ENCODE peak calls at places on chromosome 19, in six cellular contexts. F is esophagus squamous epithelium, Q is thyroid gland, Y is Peyer's patch, S is gastrocnemius medialis, R is adrenal gland. Z is an unnamed sample. For H3K4me1, the result is how much of the 10 kb centered on the place peaks cover.

GRCh38 chr19:35299523-35300339 is 7.8 kb downstream of the MAG start:
- DNase-seq in F (no peak), R (peak), Q (no peak), Y (no peak), S (no peak), Z (no peak)

GRCh38 chr19:14072535-14073231 is at the start of gene MISP3:
- DNase-seq in Q (peak), S (no peak), F (no peak), Y (peak), R (peak), Z (peak)

GRCh38 chr19:41219924-41220567 is 1.0 kb downstream of the AXL start:
- DNase-seq in Q (no peak), S (no peak), Y (no peak), R (peak), F (no peak), Z (no peak)

GRCh38 chr19:16779539-16780163 is 49.5 kb upstream of the SIN3B start:
- DNase-seq in S (no peak), R (peak), F (no peak), Q (no peak), Y (no peak), Z (no peak)

GRCh38 chr19:22335716-22336115 is 49.5 kb downstream of the ZNF729 start:
- DNase-seq in F (no peak), R (no peak), S (no peak), Q (no peak), Y (no peak), Z (no peak)

GRCh38 chr19:36113895-36114762 is 546 bp downstream of the POLR2I start:
- DNase-seq in S (no peak), Y (no peak), R (peak), Q (peak), F (no peak), Z (peak)

GRCh38 chr19:1074512-1075283 is 7.7 kb downstream of the ARHGAP45 start:
- DNase-seq in R (peak), S (peak), Q (peak), Y (peak), F (peak), Z (peak)

GRCh38 chr19:17394891-17395415 is 957 bp upstream of the CCDC194 start:
- DNase-seq in Q (peak), F (no peak), S (no peak), R (peak), Y (peak), Z (peak)

GRCh38 chr19:902446-903226 is 9.4 kb downstream of the RNU6-9 start:
- DNase-seq in S (no peak), R (no peak), Y (no peak), Q (peak), F (no peak), Z (no peak)

GRCh38 chr19:1087813-1088418 is 7.3 kb downstream of the POLR2E start:
- DNase-seq in S (peak), F (no peak), Y (no peak), R (peak), Q (no peak), Z (no peak)

GRCh38 chr19:45667620-45668341 is at the start of gene GIPR:
- DNase-seq in Y (peak), F (no peak), Q (no peak), R (peak), S (no peak), Z (peak)

GRCh38 chr19:3360494-3361383 is 5.6 kb upstream of the NFIC start:
- DNase-seq in Q (peak), R (peak), F (no peak), S (peak), Y (peak), Z (peak)

GRCh38 chr19:45922281-45922680 is 7.7 kb upstream of the NANOS2 start:
- DNase-seq in S (no peak), F (no peak), R (no peak), Y (no peak), Q (no peak), Z (no peak)

GRCh38 chr19:12611361-12611699 is 610 bp downstream of the ZNF791 start:
- DNase-seq in F (peak), S (peak), R (peak), Q (peak), Y (peak), Z (peak)

GRCh38 chr19:37251308-37252229 is 33.6 kb downstream of the ZNF383 start:
- DNase-seq in Y (peak), R (peak), S (peak), F (no peak), Q (peak), Z (peak)

GRCh38 chr19:58170860-58171259 is 12.0 kb upstream of the ZNF274 start:
- DNase-seq in F (no peak), Q (no peak), Y (no peak), S (no peak), R (no peak), Z (no peak)

GRCh38 chr19:31378404-31378803 is 29.2 kb upstream of the TSHZ3 start:
- DNase-seq in R (no peak), S (no peak), Y (no peak), F (no peak), Q (no peak), Z (no peak)

GRCh38 chr19:6510618-6511017 is 8.5 kb upstream of the TUBB4A start:
- DNase-seq in Q (no peak), F (no peak), Y (no peak), R (peak), S (no peak), Z (no peak)

GRCh38 chr19:30434797-30435594 is 62.8 kb downstream of the ZNF536 start:
- DNase-seq in Q (no peak), S (no peak), F (no peak), R (no peak), Y (no peak), Z (no peak)

GRCh38 chr19:16714702-16715294 is 4.8 kb upstream of the NWD1 start:
- DNase-seq in Q (peak), Y (peak), S (no peak), F (no peak), R (peak), Z (peak)

GRCh38 chr19:39677931-39678889 is 22.5 kb downstream of the LGALS16 start:
- DNase-seq in F (no peak), R (peak), Q (peak), S (peak), Y (no peak), Z (peak)

GRCh38 chr19:16801599-16801998 is 27.6 kb upstream of the SIN3B start:
- DNase-seq in Y (no peak), R (peak), F (no peak), Q (no peak), S (no peak), Z (no peak)

GRCh38 chr19:35978832-35979365 is 16.1 kb upstream of the SDHAF1 start:
- DNase-seq in F (no peak), S (no peak), Y (no peak), R (no peak), Q (no peak), Z (no peak)

GRCh38 chr19:2611483-2612464 is 90.7 kb downstream of the GNG7 start:
- DNase-seq in S (no peak), R (no peak), Y (no peak), Q (no peak), F (no peak), Z (no peak)

GRCh38 chr19:1267441-1268391 is 1.4 kb upstream of the CIRBP start:
- DNase-seq in F (no peak), Q (no peak), S (no peak), R (no peak), Y (no peak), Z (no peak)

GRCh38 chr19:58203814-58204475 is 21.1 kb downstream of the ZNF274 start:
- DNase-seq in S (no peak), Q (no peak), R (no peak), Y (no peak), F (no peak), Z (no peak)

GRCh38 chr19:51440846-51441409 is 17.3 kb downstream of the SIGLEC8 start:
- DNase-seq in Y (no peak), S (no peak), F (no peak), Q (no peak), R (peak), Z (no peak)

GRCh38 chr19:38718747-38719543 is 25.3 kb downstream of the CAPN12 start:
- DNase-seq in Y (no peak), F (no peak), R (no peak), S (no peak), Q (peak), Z (peak)

GRCh38 chr19:34967551-34967950 is 3.5 kb upstream of the ZNF792 start:
- DNase-seq in S (no peak), Y (no peak), F (no peak), R (no peak), Q (no peak), Z (no peak)

GRCh38 chr19:2983351-2984195 is 6.2 kb downstream of the TLE6 start:
- DNase-seq in S (peak), F (no peak), R (peak), Y (no peak), Q (peak), Z (no peak)

GRCh38 chr19:40705950-40706619 is 10.6 kb downstream of the COQ8B start:
- DNase-seq in Q (no peak), F (no peak), Y (no peak), S (no peak), R (no peak), Z (no peak)

GRCh38 chr19:2494447-2495129 is 18.7 kb downstream of the GADD45B start:
- DNase-seq in R (peak), S (peak), Q (peak), Y (peak), F (no peak), Z (peak)

GRCh38 chr19:3849092-3849491 is 19.7 kb downstream of the ZFR2 start:
- DNase-seq in Q (peak), Y (no peak), R (peak), S (no peak), F (no peak), Z (peak)

GRCh38 chr19:41861098-41861768 is 1.2 kb downstream of the RPS19 start:
- DNase-seq in F (no peak), R (no peak), Q (no peak), Y (no peak), S (no peak), Z (no peak)

GRCh38 chr19:42023121-42023942 is 29.3 kb upstream of the ATP1A3 start:
- DNase-seq in Y (no peak), Q (no peak), F (no peak), R (no peak), S (no peak), Z (no peak)

GRCh38 chr19:46351241-46352041 is 4.6 kb downstream of the PPP5C start:
- DNase-seq in Q (peak), R (peak), Y (no peak), S (no peak), F (no peak), Z (peak)

GRCh38 chr19:33446918-33447293 is 73.4 kb downstream of the CEBPG start:
- DNase-seq in Q (no peak), Y (peak), F (no peak), R (no peak), S (no peak), Z (no peak)

GRCh38 chr19:55391191-55391670 is 5.5 kb downstream of the RPL28 start:
- DNase-seq in Y (no peak), F (no peak), Q (no peak), R (no peak), S (no peak), Z (no peak)
- TF ChIP-seq POLR2A in Y (no peak), F (no peak), Q (no peak), R (no peak), S (no peak), Z (no peak)

GRCh38 chr19:18849838-18850400 is 18.2 kb downstream of the UPF1 start:
- DNase-seq in Q (no peak), R (no peak), F (no peak), S (no peak), Y (no peak), Z (no peak)
- H3K4me1 ChIP-seq in Q (under half), R (under half), F (under half), S (under half), Y (under half), Z (under half)

DNA sequence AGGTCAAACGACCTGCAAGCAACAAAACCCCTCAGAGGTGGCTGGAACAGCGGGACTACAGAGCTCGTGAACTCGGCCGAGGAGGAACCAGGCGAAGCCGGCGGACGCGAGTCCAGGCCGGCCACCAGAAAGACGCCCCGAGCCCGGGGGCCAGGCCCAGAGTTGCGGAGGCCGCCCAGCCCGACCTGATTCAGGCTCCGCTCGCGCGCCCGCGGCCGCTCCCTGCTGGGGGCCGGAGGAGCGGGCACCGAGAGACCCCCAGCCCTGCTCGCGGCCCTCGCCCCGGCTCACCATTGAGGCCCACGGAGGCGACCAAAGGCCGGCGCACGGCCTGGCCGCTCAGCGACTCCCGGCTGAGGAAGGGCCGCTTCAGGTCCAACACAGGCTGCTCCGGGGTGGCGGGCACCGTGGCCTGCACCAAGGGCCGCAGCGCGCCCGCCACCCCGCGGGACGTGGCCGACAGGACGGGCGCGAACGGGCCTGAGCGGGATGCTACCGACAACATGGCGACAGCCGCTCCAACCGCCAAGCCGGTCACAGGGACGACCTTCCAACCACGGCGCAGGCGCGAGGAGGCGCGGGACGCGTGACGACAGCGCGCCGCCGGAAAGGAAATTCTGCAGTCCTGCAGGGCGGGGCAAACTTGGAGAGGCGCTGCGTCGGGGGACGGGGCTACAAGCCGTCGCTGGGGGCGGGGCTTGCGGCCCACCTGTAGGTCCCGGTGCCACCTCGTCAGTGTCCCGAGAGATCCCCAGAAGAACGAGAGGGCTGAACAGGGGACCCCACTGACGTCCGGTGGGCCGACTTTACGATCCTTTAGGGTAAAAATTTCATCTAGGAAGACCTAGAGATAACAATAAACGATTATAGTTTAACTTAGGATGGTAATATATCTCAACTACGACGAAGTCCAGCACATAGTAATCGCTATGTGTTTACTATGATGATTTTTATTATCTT is at the start of gene UQCRFS1:
- DNase-seq in S (peak), Y (peak), F (peak), Q (peak), R (peak), Z (peak)
- TF ChIP-seq POLR2A in S (peak), Y (peak), F (peak), Q (peak), R (peak), Z (no peak)

DNA sequence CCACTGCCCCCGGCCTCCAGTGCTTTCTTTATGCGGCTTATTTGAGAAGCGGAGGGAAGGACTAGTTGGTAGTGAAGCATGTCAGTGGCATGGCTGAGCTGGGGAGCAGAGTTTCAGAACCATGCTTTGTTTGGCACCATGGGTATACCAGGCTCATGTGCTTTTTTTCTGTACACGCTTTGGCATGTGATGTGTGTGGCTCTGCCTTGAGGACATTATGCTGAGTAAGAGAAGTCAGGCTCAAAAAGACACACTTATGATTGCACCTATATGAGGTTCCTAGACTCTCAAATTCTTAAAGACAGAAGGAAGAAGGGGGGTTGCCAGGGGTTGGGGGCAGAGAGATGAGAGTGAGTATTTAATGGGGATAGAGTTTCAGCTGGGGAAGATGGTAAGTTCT is 21.3 kb downstream of the GATAD2A start:
- DNase-seq in Y (no peak), R (no peak), F (no peak), S (no peak), Q (no peak), Z (no peak)
- H3K4me1 ChIP-seq in Y (under half), R (under half), F (under half), S (under half), Q (under half), Z (under half)

GRCh38 chr19:53192771-53193533 is at the start of gene ZNF665:
- DNase-seq in F (peak), Q (peak), Y (peak), R (peak), S (peak), Z (peak)
- TF ChIP-seq POLR2A in F (no peak), Q (no peak), Y (peak), R (peak), S (no peak), Z (no peak)

GRCh38 chr19:11195169-11195568 is 2.2 kb downstream of the KANK2 start:
- DNase-seq in S (no peak), Y (no peak), F (no peak), Q (no peak), R (no peak), Z (no peak)

GRCh38 chr19:11194173-11194572 is 3.2 kb downstream of the KANK2 start:
- DNase-seq in Q (no peak), F (no peak), S (no peak), Y (no peak), R (no peak), Z (no peak)

GRCh38 chr19:11196406-11197287 is 698 bp downstream of the KANK2 start:
- DNase-seq in Y (peak), F (no peak), R (peak), Q (peak), S (no peak), Z (peak)

GRCh38 chr19:11194657-11195056 is 2.7 kb downstream of the KANK2 start:
- DNase-seq in Y (no peak), S (no peak), Q (no peak), R (no peak), F (no peak), Z (no peak)

GRCh38 chr19:11195681-11196080 is 1.7 kb downstream of the KANK2 start:
- DNase-seq in R (no peak), Q (no peak), S (no peak), F (no peak), Y (no peak), Z (no peak)
- H3K4me1 ChIP-seq in R (under half), Q (under half), S (under half), F (under half), Y (under half), Z (half or more)